ENCODE peak calls at places on chromosomes 4 and X, in nine cellular contexts. Y is osteoblast, W is body of pancreas, V is NB4, C is endothelial cell, G is spleen, A is lower lobe of right lung, T is astrocyte, R is fibroblast of the aortic adventitia. B is an unnamed sample.

GRCh38 chr4:41661447-41662076 is 87.0 kb downstream of the PHOX2B start:
- DNase-seq in Y (no peak), W (peak), V (peak), C (peak), G (no peak), A (peak), T (no peak), R (peak), B (peak)

GRCh38 chr4:1449833-1450741 is 43.8 kb upstream of the NKX1-1 start:
- DNase-seq in Y (peak), W (no peak), V (peak), C (no peak), G (no peak), A (peak), T (no peak), R (no peak), B (no peak)

GRCh38 chr4:158446106-158446505 is 75.6 kb upstream of the RXFP1 start:
- DNase-seq in Y (peak), W (no peak), V (no peak), C (no peak), G (no peak), A (no peak), T (no peak), R (peak), B (peak)

GRCh38 chr4:148004228-148004813 is 272.4 kb downstream of the ARHGAP10 start:
- DNase-seq in Y (no peak), W (no peak), V (no peak), C (no peak), G (no peak), A (no peak), T (peak), R (peak), B (peak)

GRCh38 chr4:139951051-139951450 is 202.9 kb downstream of the MAML3 start:
- DNase-seq in Y (no peak), W (no peak), V (peak), C (no peak), G (no peak), A (no peak), T (peak), R (no peak), B (peak)

GRCh38 chr4:101232074-101232776 is 115.1 kb downstream of the PPP3CA start:
- DNase-seq in Y (peak), W (no peak), V (no peak), C (no peak), G (no peak), A (no peak), T (peak), R (peak), B (peak)

GRCh38 chr4:48022192-48022799 is 5.7 kb downstream of the NIPAL1 start:
- DNase-seq in Y (no peak), W (no peak), V (no peak), C (no peak), G (no peak), A (no peak), T (peak), R (peak), B (no peak)

GRCh38 chr4:86569103-86569870 is 24.8 kb upstream of the PTPN13 start:
- DNase-seq in Y (no peak), W (no peak), V (no peak), C (no peak), G (no peak), A (no peak), T (no peak), R (no peak), B (no peak)

GRCh38 chrX:107979534-107979933 is 2.6 kb downstream of the TEX13B start:
- DNase-seq in Y (peak), W (no peak), V (no peak), C (no peak), G (no peak), A (no peak), T (no peak), R (no peak), B (no peak)

GRCh38 chrX:482192-482701 is 95.5 kb upstream of the PPP2R3B start:
- DNase-seq in Y (no peak), W (no peak), V (no peak), C (no peak), G (peak), A (no peak), T (no peak), R (no peak), B (no peak)

GRCh38 chr4:183430317-183430986 is 14.0 kb upstream of the CDKN2AIP start:
- DNase-seq in Y (no peak), W (no peak), V (no peak), C (peak), G (peak), A (no peak), T (no peak), R (no peak), B (no peak)

GRCh38 chrX:39769748-39770147 is 328.0 kb downstream of the BCOR start:
- DNase-seq in Y (peak), W (no peak), V (no peak), C (no peak), G (no peak), A (no peak), T (no peak), R (no peak), B (no peak)

GRCh38 chr4:27176400-27176799 is 315.8 kb downstream of the STIM2 start:
- DNase-seq in Y (no peak), W (peak), V (peak), C (peak), G (no peak), A (no peak), T (peak), R (peak), B (peak)

GRCh38 chrX:133792198-133792953 is 193.0 kb downstream of the GPC3 start:
- DNase-seq in Y (peak), W (peak), V (peak), C (peak), G (peak), A (peak), T (peak), R (peak), B (peak)

GRCh38 chr4:22090655-22091350 is 142.2 kb upstream of the KCNIP4 start:
- DNase-seq in Y (no peak), W (no peak), V (no peak), C (no peak), G (no peak), A (no peak), T (peak), R (peak), B (no peak)

GRCh38 chrX:39759526-39760224 is 338.1 kb downstream of the BCOR start:
- DNase-seq in Y (peak), W (peak), V (no peak), C (peak), G (no peak), A (peak), T (peak), R (peak), B (peak)

GRCh38 chrX:69603566-69604194 is 12.2 kb upstream of the EDA start:
- DNase-seq in Y (no peak), W (no peak), V (no peak), C (no peak), G (no peak), A (no peak), T (no peak), R (no peak), B (peak)

GRCh38 chrX:68832101-68832416 is 3.2 kb downstream of the EFNB1 start:
- DNase-seq in Y (peak), W (no peak), V (peak), C (no peak), G (no peak), A (peak), T (peak), R (peak), B (peak)

GRCh38 chrX:129652565-129653169 is 2.1 kb downstream of the APLN start:
- DNase-seq in Y (no peak), W (no peak), V (no peak), C (no peak), G (no peak), A (no peak), T (no peak), R (no peak), B (no peak)

GRCh38 chr4:31022702-31023101 is 302.5 kb downstream of the PCDH7 start:
- DNase-seq in Y (no peak), W (no peak), V (no peak), C (no peak), G (no peak), A (no peak), T (no peak), R (no peak), B (no peak)

GRCh38 chr4:155667538-155668511 is 1.2 kb downstream of the GUCY1A1 start:
- DNase-seq in Y (peak), W (peak), V (no peak), C (peak), G (peak), A (peak), T (peak), R (peak), B (peak)

GRCh38 chrX:10922158-10922557 is 189.0 kb upstream of the HCCS start:
- DNase-seq in Y (peak), W (no peak), V (no peak), C (no peak), G (no peak), A (no peak), T (peak), R (peak), B (peak)

DNA sequence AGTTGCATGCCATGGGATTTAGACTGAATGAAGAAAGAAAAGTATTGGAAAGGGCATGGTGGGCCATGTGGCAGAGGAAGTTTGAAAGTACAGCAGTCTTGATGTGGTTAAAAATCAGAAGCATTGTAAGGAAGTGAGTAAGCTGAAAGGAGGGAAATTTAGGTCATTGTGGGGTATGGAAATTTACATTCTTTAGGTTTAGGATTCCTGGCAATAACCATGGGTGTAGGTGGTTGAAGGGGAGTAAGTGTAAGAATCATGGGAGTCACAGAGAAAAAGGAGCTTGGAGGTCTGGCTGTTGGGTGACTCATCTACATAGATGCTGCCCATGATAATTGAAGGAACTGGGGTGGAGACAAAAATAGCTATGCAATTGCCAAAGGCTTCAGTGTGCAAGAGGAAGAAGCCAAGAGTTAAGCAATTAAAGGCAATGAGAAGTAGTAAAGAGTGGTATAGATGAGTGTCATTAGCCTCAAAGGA is 243.8 kb upstream of the LDB2 start:
- DNase-seq in Y (peak), W (no peak), V (peak), C (no peak), G (no peak), A (no peak), T (peak), R (peak), B (peak)
- TF ChIP-seq CTCF in Y (no peak), W (no peak), V (no peak), C (no peak), G (no peak), A (no peak), T (no peak), R (no peak), B (no peak)

GRCh38 chr4:120922390-120923200 is at the start of gene PRDM5:
- DNase-seq in Y (peak), W (peak), V (no peak), C (peak), G (peak), A (peak), T (peak), R (peak), B (peak)
- TF ChIP-seq CTCF in Y (peak), W (peak), V (no peak), C (peak), G (no peak), A (peak), T (no peak), R (peak), B (peak)

GRCh38 chr4:73751166-73751565 is 10.8 kb downstream of the CXCL8 start:
- DNase-seq in Y (no peak), W (no peak), V (no peak), C (no peak), G (no peak), A (no peak), T (peak), R (peak), B (no peak)
- TF ChIP-seq CTCF in Y (no peak), W (no peak), V (no peak), C (no peak), G (no peak), A (no peak), T (no peak), R (no peak), B (no peak)

GRCh38 chr4:168334053-168334452 is 15.5 kb upstream of the DDX60 start:
- DNase-seq in Y (no peak), W (no peak), V (no peak), C (no peak), G (no peak), A (no peak), T (no peak), R (no peak), B (no peak)

GRCh38 chr4:168337550-168337940 is 19.0 kb upstream of the DDX60 start:
- DNase-seq in Y (no peak), W (no peak), V (no peak), C (no peak), G (no peak), A (no peak), T (peak), R (peak), B (peak)

GRCh38 chr4:168336837-168337549 is 18.4 kb upstream of the DDX60 start:
- DNase-seq in Y (no peak), W (no peak), V (no peak), C (no peak), G (no peak), A (no peak), T (no peak), R (no peak), B (no peak)

DNA sequence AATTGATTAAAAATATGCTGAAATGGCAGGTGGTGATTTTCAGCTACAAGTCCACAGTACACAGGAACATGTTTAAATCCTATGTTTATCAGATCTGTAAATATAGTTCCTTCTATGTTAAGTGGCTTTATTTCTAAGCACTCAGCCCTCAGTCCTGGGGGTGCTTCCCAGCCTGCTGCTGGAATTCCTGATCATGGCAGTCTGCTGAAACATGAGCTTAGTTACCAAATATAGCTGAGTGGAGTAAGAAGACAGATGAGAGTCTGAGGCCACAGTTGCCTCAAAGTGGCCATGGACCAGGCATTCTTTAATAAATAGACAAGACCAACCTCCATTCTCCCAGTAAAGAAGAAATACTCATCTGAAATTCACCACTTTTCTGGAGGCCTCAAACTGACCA is 17.1 kb upstream of the DDX60 start:
- DNase-seq in Y (no peak), W (no peak), V (no peak), C (no peak), G (no peak), A (no peak), T (peak), R (peak), B (peak)
- TF ChIP-seq CTCF in Y (no peak), W (no peak), V (no peak), C (no peak), G (no peak), A (no peak), T (no peak), R (no peak), B (no peak)

DNA sequence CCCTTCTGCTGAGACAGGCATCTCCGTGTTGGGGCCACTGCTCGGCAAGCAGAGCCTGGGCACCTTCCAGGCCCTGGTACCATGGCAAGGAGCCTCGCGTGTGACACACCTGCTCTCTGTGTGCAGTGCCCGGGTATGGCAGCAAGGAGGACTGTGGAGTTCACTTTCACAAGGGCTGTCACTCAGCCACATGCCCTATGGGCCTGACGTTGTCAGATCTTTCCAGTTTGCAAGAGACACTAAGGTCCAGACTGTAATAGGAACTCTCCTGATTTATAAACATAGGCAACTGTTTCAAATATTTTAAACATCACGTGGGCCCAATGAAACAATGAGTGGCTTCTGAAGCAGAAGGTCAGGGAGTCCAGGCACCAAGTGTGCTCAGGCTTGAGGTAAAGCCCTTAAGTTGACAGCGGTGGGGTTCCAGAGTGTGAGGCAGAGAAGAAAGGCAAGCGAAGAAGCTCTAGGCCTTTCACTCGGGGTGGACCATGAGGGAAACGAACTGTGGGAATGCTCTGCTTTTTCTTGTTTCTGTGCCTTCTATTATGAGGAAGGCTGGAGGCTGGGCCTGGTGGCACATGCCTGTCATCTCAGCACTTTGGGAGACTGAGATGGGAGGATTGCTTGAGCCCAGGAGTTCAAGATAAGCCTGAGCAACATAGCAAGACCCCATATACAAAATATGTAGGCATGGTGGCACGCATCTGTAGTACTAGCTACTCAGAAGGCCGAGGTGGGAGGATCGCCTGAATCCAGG is 108.6 kb upstream of the TRIM2 start:
- DNase-seq in Y (no peak), W (no peak), V (no peak), C (no peak), G (no peak), A (no peak), T (no peak), R (no peak), B (no peak)
- TF ChIP-seq CTCF in Y (no peak), W (no peak), V (no peak), C (no peak), G (no peak), A (no peak), T (no peak), R (no peak), B (no peak)

GRCh38 chr4:145732895-145733880 is 53.2 kb downstream of the C4orf51 start:
- DNase-seq in Y (peak), W (peak), V (peak), C (peak), G (peak), A (peak), T (peak), R (peak), B (peak)
- TF ChIP-seq CTCF in Y (no peak), W (peak), V (no peak), C (no peak), G (no peak), A (no peak), T (no peak), R (peak), B (no peak)

B was measured in AG10803.